ENCODE peak calls at places on chromosomes 13 and 19, in nine cellular contexts. S is CD4-positive, alpha-beta memory T cell; Q is ascending aorta; B is uterus; D is cardiac muscle cell; P is body of pancreas; Z is right lobe of liver; I is left ventricle myocardium inferior; A is Peyer's patch. X is an unnamed sample. For H3K36me3 and H3K27me3, the result is how much of the 10 kb centered on the place peaks cover.

GRCh38 chr13:60170414-60170813 is 6.7 kb upstream of the DIAPH3 start:
- DNase-seq in I (no peak), Z (no peak), A (no peak), Q (no peak), D (no peak), B (no peak), S (no peak), P (no peak), X (no peak)

GRCh38 chr19:18496167-18496979 is 25.5 kb downstream of the ELL start:
- DNase-seq in I (peak), Z (peak), A (peak), Q (no peak), D (peak), S (peak), P (peak), B (no peak), X (peak)

GRCh38 chr19:10517760-10518443 is 655 bp upstream of the S1PR5 start:
- DNase-seq in Q (no peak), S (peak), D (peak), B (no peak), A (no peak), I (no peak), P (no peak), Z (no peak), X (no peak)

GRCh38 chr13:68984688-68985319 is 1122.8 kb upstream of the ATXN8OS start:
- DNase-seq in Z (peak), S (no peak), B (no peak), A (peak), Q (no peak), D (no peak), I (no peak), P (no peak), X (no peak)

GRCh38 chr19:14023404-14024235 is 4.3 kb upstream of the RLN3 start:
- DNase-seq in P (peak), I (peak), B (no peak), S (no peak), D (peak), Q (no peak), Z (peak), A (peak), X (peak)

GRCh38 chr19:42066075-42066754 is 3.8 kb downstream of the GRIK5 start:
- DNase-seq in A (no peak), P (no peak), Z (no peak), B (no peak), D (peak), S (no peak), Q (no peak), I (no peak), X (peak)

GRCh38 chr19:1019980-1020867 is 699 bp downstream of the TMEM259 start:
- DNase-seq in Q (no peak), S (peak), A (peak), P (peak), I (no peak), Z (peak), B (peak), D (no peak), X (peak)

GRCh38 chr19:50384685-50385535 is 763 bp downstream of the POLD1 start:
- DNase-seq in S (no peak), Q (no peak), B (no peak), I (no peak), P (no peak), D (peak), A (no peak), Z (no peak), X (no peak)

GRCh38 chr19:19356901-19357566 is 36.4 kb downstream of the MAU2 start:
- DNase-seq in P (no peak), Z (no peak), B (no peak), D (no peak), S (no peak), Q (no peak), A (no peak), I (no peak), X (no peak)

GRCh38 chr13:52809310-52809769 is 39.1 kb downstream of the PCDH8 start:
- DNase-seq in Q (no peak), P (peak), D (peak), Z (no peak), B (no peak), I (peak), S (peak), A (peak), X (peak)

GRCh38 chr13:82963466-82963865 is 918.8 kb downstream of the SLITRK1 start:
- DNase-seq in S (no peak), D (peak), Z (no peak), B (no peak), P (no peak), A (no peak), Q (no peak), I (no peak), X (no peak)

GRCh38 chr13:27131202-27131623 is 40.4 kb downstream of the USP12 start:
- DNase-seq in B (no peak), I (no peak), S (peak), Q (no peak), P (no peak), A (peak), D (peak), Z (no peak), X (peak)

GRCh38 chr19:41606215-41606837 is 20.5 kb downstream of the CEACAM4 start:
- DNase-seq in I (no peak), P (no peak), Z (no peak), D (no peak), S (no peak), Q (no peak), B (no peak), A (no peak), X (no peak)

GRCh38 chr19:43501661-43502418 is 2.7 kb downstream of the PHLDB3 start:
- DNase-seq in Z (no peak), Q (no peak), P (no peak), D (no peak), A (no peak), B (no peak), I (no peak), S (no peak), X (no peak)

GRCh38 chr13:40069173-40070044 is 413.9 kb downstream of the COG6 start:
- DNase-seq in B (peak), Z (peak), Q (peak), S (peak), A (peak), I (peak), P (peak), D (peak), X (peak)

GRCh38 chr13:106432636-106433035 is 102.8 kb downstream of the EFNB2 start:
- DNase-seq in P (no peak), S (no peak), Q (no peak), Z (no peak), B (no peak), A (no peak), D (peak), I (no peak), X (no peak)

GRCh38 chr13:101473458-101473857 is 21.0 kb downstream of the ITGBL1 start:
- DNase-seq in S (no peak), Q (no peak), P (no peak), B (no peak), Z (no peak), A (no peak), D (peak), I (peak), X (no peak)

GRCh38 chr13:106533940-106534843 is 1.3 kb downstream of the EFNB2 start:
- DNase-seq in S (peak), I (peak), D (peak), A (peak), B (peak), Q (peak), P (peak), Z (peak), X (peak)

GRCh38 chr13:57569981-57570380 is 61.6 kb upstream of the PCDH17 start:
- DNase-seq in D (no peak), S (peak), Z (no peak), A (no peak), P (no peak), I (no peak), Q (no peak), B (no peak), X (no peak)

GRCh38 chr19:9528757-9529336 is 9.6 kb downstream of the ZNF426 start:
- DNase-seq in A (no peak), D (peak), S (no peak), I (no peak), B (no peak), Q (no peak), Z (no peak), P (no peak), X (no peak)

GRCh38 chr13:93172109-93172508 is 54.5 kb upstream of the GPC6 start:
- DNase-seq in A (no peak), P (no peak), Z (no peak), S (no peak), B (no peak), I (no peak), Q (no peak), D (no peak), X (no peak)

GRCh38 chr19:39498262-39499081 is at the start of gene DLL3:
- DNase-seq in D (no peak), I (no peak), S (no peak), P (no peak), Q (no peak), A (no peak), B (no peak), Z (no peak), X (peak)

GRCh38 chr13:98385591-98385990 is 191.3 kb downstream of the STK24 start:
- DNase-seq in Q (no peak), Z (no peak), B (no peak), S (no peak), I (no peak), A (no peak), D (no peak), P (no peak), X (no peak)

GRCh38 chr19:54482889-54483288 is 9.8 kb upstream of the CDC42EP5 start:
- DNase-seq in Q (no peak), A (no peak), B (no peak), P (no peak), Z (no peak), I (no peak), S (no peak), D (no peak), X (no peak)

GRCh38 chr19:2680808-2681207 is 21.7 kb downstream of the GNG7 start:
- DNase-seq in Z (no peak), A (peak), D (no peak), I (no peak), S (no peak), P (no peak), B (no peak), Q (no peak), X (no peak)

GRCh38 chr19:3065675-3066357 is 3.5 kb upstream of the TLE5 start:
- DNase-seq in S (no peak), Z (no peak), Q (no peak), B (no peak), A (peak), D (no peak), P (peak), I (no peak), X (no peak)

GRCh38 chr19:35117791-35118190 is 2.2 kb downstream of the FXYD3 start:
- DNase-seq in S (no peak), P (no peak), I (no peak), Q (no peak), A (no peak), D (no peak), Z (no peak), B (no peak), X (peak)

GRCh38 chr19:8487137-8487851 is 15.1 kb downstream of the PRAM1 start:
- DNase-seq in Z (no peak), Q (no peak), I (no peak), P (no peak), D (no peak), S (peak), B (no peak), A (peak), X (no peak)

GRCh38 chr13:54733639-54734038 is 1705.0 kb downstream of the OLFM4 start:
- DNase-seq in P (no peak), B (no peak), Q (no peak), I (no peak), D (no peak), S (no peak), Z (no peak), A (no peak), X (peak)

GRCh38 chr19:19113040-19113541 is 25.2 kb downstream of the TMEM161A start:
- DNase-seq in D (peak), Z (no peak), B (no peak), Q (no peak), I (no peak), S (no peak), A (no peak), P (no peak), X (no peak)

GRCh38 chr13:79434578-79434977 is 28.5 kb upstream of the RBM26 start:
- DNase-seq in B (no peak), P (no peak), I (no peak), S (no peak), A (no peak), Q (no peak), Z (no peak), D (peak), X (no peak)

GRCh38 chr19:13281567-13282291 is 131.5 kb downstream of the IER2 start:
- DNase-seq in S (no peak), Z (no peak), I (no peak), B (no peak), A (no peak), Q (no peak), P (no peak), D (no peak), X (no peak)

GRCh38 chr19:2631213-2631821 is 71.2 kb downstream of the GNG7 start:
- DNase-seq in A (no peak), I (no peak), Q (no peak), Z (no peak), D (peak), P (no peak), B (no peak), S (no peak), X (no peak)

GRCh38 chr19:18233224-18233825 is 7.1 kb upstream of the PDE4C start:
- DNase-seq in P (peak), Z (no peak), Q (no peak), I (no peak), D (peak), B (peak), S (peak), A (peak), X (peak)

GRCh38 chr13:105611424-105611823 is 924.0 kb downstream of the EFNB2 start:
- DNase-seq in D (peak), P (no peak), A (no peak), B (no peak), Z (no peak), Q (no peak), S (no peak), I (no peak), X (no peak)

GRCh38 chr13:94813920-94814500 is 101.7 kb upstream of the SOX21 start:
- DNase-seq in B (no peak), A (no peak), Z (no peak), S (no peak), Q (no peak), I (no peak), D (no peak), P (no peak), X (no peak)
- H3K4me3 ChIP-seq in B (no peak), A (no peak), Z (no peak), S (no peak), Q (no peak), I (no peak), D (no peak), P (no peak), X (no peak)

DNA sequence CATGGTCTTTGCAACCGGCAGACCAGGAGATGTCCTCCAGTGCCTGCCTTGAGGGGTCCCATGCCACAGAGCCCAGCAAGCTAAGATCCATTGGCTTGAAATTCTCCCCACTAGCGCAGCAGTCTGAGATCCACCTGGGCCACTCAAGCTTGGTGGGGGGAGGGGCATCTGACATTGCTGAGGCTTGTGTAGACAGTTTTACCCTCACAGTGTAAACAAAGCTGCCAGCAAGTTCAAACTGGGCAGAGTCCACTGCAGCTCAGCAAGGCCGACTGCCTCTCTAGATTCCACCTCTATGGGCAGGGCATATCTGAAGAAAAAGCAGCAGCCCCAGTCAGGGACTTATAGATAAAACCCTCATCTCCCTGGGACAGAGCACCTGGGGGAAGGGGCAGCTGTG is 32.0 kb upstream of the ITM2B start:
- DNase-seq in P (no peak), Q (no peak), D (no peak), A (peak), S (no peak), Z (peak), I (no peak), B (no peak), X (peak)
- H3K36me3 ChIP-seq in P (under half), Q (under half), D (under half), A (under half), S (under half), Z (under half), I (under half), B (under half), X (under half)

GRCh38 chr19:47973529-47973928 is 18.4 kb downstream of the BSPH1 start:
- DNase-seq in Q (no peak), Z (no peak), I (no peak), S (no peak), A (no peak), P (no peak), B (no peak), D (no peak), X (no peak)
- H3K27me3 ChIP-seq in Q (under half), Z (under half), I (half or more), S (under half), A (under half), P (under half), B (under half), D (under half), X (under half)

DNA sequence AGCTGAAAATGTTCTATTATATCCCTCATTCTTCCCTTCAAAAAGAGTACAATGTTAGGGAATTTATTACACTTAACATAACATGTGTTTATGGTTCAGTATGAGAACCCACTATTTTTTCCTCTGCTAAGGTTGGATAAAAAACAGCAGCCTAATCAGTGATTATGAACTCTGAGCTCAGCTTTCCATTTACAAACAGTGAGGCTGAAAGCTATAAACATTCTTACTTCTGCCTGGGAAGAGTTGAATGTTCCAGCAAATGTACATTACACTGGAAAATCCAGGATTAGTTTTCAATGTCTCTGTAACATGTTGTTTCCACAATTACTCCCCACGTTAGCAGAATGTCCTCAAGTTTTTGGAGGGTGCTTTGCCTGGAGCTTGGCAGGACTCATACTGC is 150.5 kb downstream of the POSTN start:
- DNase-seq in I (no peak), Z (no peak), B (no peak), A (no peak), P (no peak), Q (no peak), S (no peak), D (no peak), X (no peak)
- H3K4me3 ChIP-seq in I (no peak), Z (no peak), B (no peak), A (no peak), P (no peak), Q (no peak), S (no peak), D (no peak), X (no peak)

GRCh38 chr19:5207806-5208205 is 132.8 kb downstream of the PTPRS start:
- DNase-seq in D (no peak), Q (no peak), S (no peak), I (no peak), A (no peak), B (no peak), Z (no peak), P (no peak), X (no peak)
- H3K36me3 ChIP-seq in D (under half), Q (under half), S (under half), I (half or more), A (under half), B (under half), Z (under half), P (under half), X (under half)